ENCODE peak calls at places on chromosomes 5 and 9, in four cellular contexts. One of them, this sample, is unnamed.

GRCh38 chr9:124077915-124078572 is 66.5 kb downstream of the LHX2 start:
- DNase-seq in KG1: no peak
- DNase-seq in stimulated activated CD4-positive, alpha-beta T cell treated with anti-CD3 and anti-CD28 coated beads, Interleukin-4, amount 100 ng/mL, for 1 hour: no peak
- DNase-seq in stimulated activated naive CD8-positive, alpha-beta T cell treated with anti-CD3 and anti-CD28 coated beads, Interleukin-15, amount 100 ng/mL, for 72 hours: no peak
- DNase-seq in this sample: peak; percentile 34

GRCh38 chr9:105299190-105299854 is 54.9 kb downstream of the SLC44A1 start:
- DNase-seq in stimulated activated naive CD8-positive, alpha-beta T cell treated with anti-CD3 and anti-CD28 coated beads, Interleukin-15, amount 100 ng/mL, for 72 hours: no peak
- DNase-seq in KG1: no peak
- DNase-seq in stimulated activated CD4-positive, alpha-beta T cell treated with anti-CD3 and anti-CD28 coated beads, Interleukin-4, amount 100 ng/mL, for 1 hour: no peak
- DNase-seq in this sample: peak; percentile 26

GRCh38 chr9:105341784-105342183 is 97.3 kb downstream of the SLC44A1 start:
- DNase-seq in stimulated activated CD4-positive, alpha-beta T cell treated with anti-CD3 and anti-CD28 coated beads, Interleukin-4, amount 100 ng/mL, for 1 hour: no peak
- DNase-seq in KG1: no peak
- DNase-seq in stimulated activated naive CD8-positive, alpha-beta T cell treated with anti-CD3 and anti-CD28 coated beads, Interleukin-15, amount 100 ng/mL, for 72 hours: no peak
- DNase-seq in this sample: no peak

GRCh38 chr5:137622850-137623249 is 113.0 kb downstream of the KLHL3 start:
- DNase-seq in KG1: no peak
- DNase-seq in stimulated activated CD4-positive, alpha-beta T cell treated with anti-CD3 and anti-CD28 coated beads, Interleukin-4, amount 100 ng/mL, for 1 hour: no peak
- DNase-seq in stimulated activated naive CD8-positive, alpha-beta T cell treated with anti-CD3 and anti-CD28 coated beads, Interleukin-15, amount 100 ng/mL, for 72 hours: no peak
- DNase-seq in this sample: peak; percentile 64

GRCh38 chr9:35749515-35750255 is 598 bp downstream of the RGP1 start:
- DNase-seq in stimulated activated naive CD8-positive, alpha-beta T cell treated with anti-CD3 and anti-CD28 coated beads, Interleukin-15, amount 100 ng/mL, for 72 hours: peak; percentile 42
- DNase-seq in KG1: no peak
- DNase-seq in stimulated activated CD4-positive, alpha-beta T cell treated with anti-CD3 and anti-CD28 coated beads, Interleukin-4, amount 100 ng/mL, for 1 hour: peak; percentile 26
- DNase-seq in this sample: no peak

GRCh38 chr5:168796840-168797548 is 217.8 kb upstream of the PANK3 start:
- DNase-seq in stimulated activated CD4-positive, alpha-beta T cell treated with anti-CD3 and anti-CD28 coated beads, Interleukin-4, amount 100 ng/mL, for 1 hour: no peak
- DNase-seq in stimulated activated naive CD8-positive, alpha-beta T cell treated with anti-CD3 and anti-CD28 coated beads, Interleukin-15, amount 100 ng/mL, for 72 hours: no peak
- DNase-seq in KG1: no peak
- DNase-seq in this sample: no peak

GRCh38 chr9:84862786-84863185 is 193.3 kb downstream of the NTRK2 start:
- DNase-seq in KG1: no peak
- DNase-seq in stimulated activated naive CD8-positive, alpha-beta T cell treated with anti-CD3 and anti-CD28 coated beads, Interleukin-15, amount 100 ng/mL, for 72 hours: no peak
- DNase-seq in stimulated activated CD4-positive, alpha-beta T cell treated with anti-CD3 and anti-CD28 coated beads, Interleukin-4, amount 100 ng/mL, for 1 hour: no peak
- DNase-seq in this sample: no peak

GRCh38 chr5:74587895-74588294 is 52.6 kb downstream of the ENC1 start:
- DNase-seq in stimulated activated CD4-positive, alpha-beta T cell treated with anti-CD3 and anti-CD28 coated beads, Interleukin-4, amount 100 ng/mL, for 1 hour: no peak
- DNase-seq in stimulated activated naive CD8-positive, alpha-beta T cell treated with anti-CD3 and anti-CD28 coated beads, Interleukin-15, amount 100 ng/mL, for 72 hours: no peak
- DNase-seq in KG1: no peak
- DNase-seq in this sample: no peak

GRCh38 chr9:17481565-17481964 is 97.3 kb upstream of the SH3GL2 start:
- DNase-seq in stimulated activated naive CD8-positive, alpha-beta T cell treated with anti-CD3 and anti-CD28 coated beads, Interleukin-15, amount 100 ng/mL, for 72 hours: no peak
- DNase-seq in stimulated activated CD4-positive, alpha-beta T cell treated with anti-CD3 and anti-CD28 coated beads, Interleukin-4, amount 100 ng/mL, for 1 hour: no peak
- DNase-seq in KG1: no peak
- DNase-seq in this sample: no peak

GRCh38 chr5:58016329-58016728 is 443.6 kb downstream of the PLK2 start:
- DNase-seq in KG1: no peak
- DNase-seq in stimulated activated CD4-positive, alpha-beta T cell treated with anti-CD3 and anti-CD28 coated beads, Interleukin-4, amount 100 ng/mL, for 1 hour: no peak
- DNase-seq in stimulated activated naive CD8-positive, alpha-beta T cell treated with anti-CD3 and anti-CD28 coated beads, Interleukin-15, amount 100 ng/mL, for 72 hours: no peak
- DNase-seq in this sample: no peak

GRCh38 chr9:22154064-22154463 is 145.0 kb upstream of the CDKN2B start:
- DNase-seq in KG1: no peak
- DNase-seq in stimulated activated naive CD8-positive, alpha-beta T cell treated with anti-CD3 and anti-CD28 coated beads, Interleukin-15, amount 100 ng/mL, for 72 hours: no peak
- DNase-seq in stimulated activated CD4-positive, alpha-beta T cell treated with anti-CD3 and anti-CD28 coated beads, Interleukin-4, amount 100 ng/mL, for 1 hour: no peak
- DNase-seq in this sample: no peak

GRCh38 chr5:116273458-116274242 is 188.8 kb downstream of the COMMD10 start:
- DNase-seq in KG1: no peak
- DNase-seq in stimulated activated CD4-positive, alpha-beta T cell treated with anti-CD3 and anti-CD28 coated beads, Interleukin-4, amount 100 ng/mL, for 1 hour: no peak
- DNase-seq in stimulated activated naive CD8-positive, alpha-beta T cell treated with anti-CD3 and anti-CD28 coated beads, Interleukin-15, amount 100 ng/mL, for 72 hours: no peak
- DNase-seq in this sample: no peak

GRCh38 chr5:5288236-5288635 is 134.2 kb upstream of the ICE1 start:
- DNase-seq in stimulated activated naive CD8-positive, alpha-beta T cell treated with anti-CD3 and anti-CD28 coated beads, Interleukin-15, amount 100 ng/mL, for 72 hours: no peak
- DNase-seq in stimulated activated CD4-positive, alpha-beta T cell treated with anti-CD3 and anti-CD28 coated beads, Interleukin-4, amount 100 ng/mL, for 1 hour: no peak
- DNase-seq in KG1: no peak
- DNase-seq in this sample: no peak

GRCh38 chr5:5042786-5043185 is 97.3 kb upstream of the ADAMTS16 start:
- DNase-seq in stimulated activated CD4-positive, alpha-beta T cell treated with anti-CD3 and anti-CD28 coated beads, Interleukin-4, amount 100 ng/mL, for 1 hour: no peak
- DNase-seq in KG1: no peak
- DNase-seq in stimulated activated naive CD8-positive, alpha-beta T cell treated with anti-CD3 and anti-CD28 coated beads, Interleukin-15, amount 100 ng/mL, for 72 hours: no peak
- DNase-seq in this sample: no peak

GRCh38 chr5:151406322-151406947 is 41.0 kb upstream of the SLC36A1 start:
- DNase-seq in stimulated activated CD4-positive, alpha-beta T cell treated with anti-CD3 and anti-CD28 coated beads, Interleukin-4, amount 100 ng/mL, for 1 hour: no peak
- DNase-seq in KG1: no peak
- DNase-seq in stimulated activated naive CD8-positive, alpha-beta T cell treated with anti-CD3 and anti-CD28 coated beads, Interleukin-15, amount 100 ng/mL, for 72 hours: no peak
- DNase-seq in this sample: peak; percentile 33

This sample was measured in HepG2.